ENCODE peak calls at places on chromosomes 11 and 22, in eight cellular contexts. R, O, U, Y, G, B, Z and D are unnamed samples.

GRCh38 chr11:203945-204586 is 3.1 kb downstream of the BET1L start:
- DNase-seq in G (no peak), U (no peak), B (no peak), Z (no peak), O (no peak), Y (no peak), R (peak), D (no peak)

GRCh38 chr11:12429155-12429554 is 51.8 kb downstream of the PARVA start:
- DNase-seq in O (no peak), Z (no peak), G (no peak), B (no peak), U (no peak), R (peak), Y (no peak), D (no peak)

GRCh38 chr11:22688914-22689313 is 22.5 kb downstream of the GAS2 start:
- DNase-seq in Y (no peak), Z (no peak), G (no peak), O (no peak), U (no peak), B (no peak), R (no peak), D (no peak)

GRCh38 chr11:40280161-40281054 is 1179.0 kb downstream of the LRRC4C start:
- DNase-seq in R (no peak), B (no peak), Y (no peak), Z (no peak), U (no peak), G (no peak), O (peak), D (no peak)

GRCh38 chr22:18968011-18968749 is 32.1 kb upstream of the PRODH start:
- DNase-seq in Y (peak), G (peak), Z (peak), B (peak), U (peak), O (peak), R (no peak), D (peak)

GRCh38 chr11:76135491-76135890 is 70.8 kb downstream of the WNT11 start:
- DNase-seq in G (no peak), Y (no peak), R (no peak), O (no peak), Z (no peak), B (peak), U (no peak), D (no peak)

GRCh38 chr11:20134991-20135736 is 25.1 kb downstream of the DBX1 start:
- DNase-seq in O (no peak), G (no peak), Z (no peak), R (no peak), Y (no peak), B (no peak), U (no peak), D (no peak)

GRCh38 chr11:6202036-6202435 is 3.0 kb downstream of the OR52W1 start:
- DNase-seq in Y (no peak), U (no peak), O (no peak), G (no peak), Z (no peak), R (no peak), B (no peak), D (no peak)

GRCh38 chr11:116500002-116500832 is 272.6 kb downstream of the BUD13 start:
- DNase-seq in G (no peak), O (no peak), R (no peak), Y (no peak), Z (no peak), B (no peak), U (no peak), D (peak)

GRCh38 chr11:74326665-74327064 is 15.2 kb upstream of the P4HA3 start:
- DNase-seq in U (no peak), R (no peak), G (no peak), B (no peak), Z (no peak), O (no peak), Y (no peak), D (no peak)

GRCh38 chr11:45672593-45672992 is 7.2 kb upstream of the CHST1 start:
- DNase-seq in U (no peak), G (no peak), R (no peak), O (no peak), Z (no peak), Y (no peak), B (no peak), D (no peak)

GRCh38 chr11:79616392-79616831 is 175.6 kb upstream of the TENM4 start:
- DNase-seq in G (no peak), O (no peak), R (no peak), U (no peak), Z (no peak), B (no peak), Y (no peak), D (no peak)

GRCh38 chr11:70810131-70810530 is 411.8 kb downstream of the CTTN start:
- DNase-seq in G (no peak), U (no peak), O (no peak), Y (no peak), R (no peak), Z (no peak), B (no peak), D (no peak)

GRCh38 chr22:33971561-33971961 is 51.3 kb upstream of the LARGE1 start:
- DNase-seq in O (no peak), Y (peak), R (no peak), U (no peak), G (no peak), B (no peak), Z (peak), D (no peak)

GRCh38 chr11:2778630-2779498 is 79.1 kb upstream of the KCNQ1OT1 start:
- DNase-seq in U (peak), Z (no peak), O (peak), B (peak), G (peak), R (peak), Y (peak), D (peak)
- TF ChIP-seq CTCF in U (peak), Z (no peak), O (no peak), B (no peak), G (no peak), R (peak), Y (no peak), D (no peak)

GRCh38 chr11:35163707-35164496 is 24.9 kb downstream of the CD44 start:
- DNase-seq in U (no peak), O (no peak), G (no peak), R (no peak), B (no peak), Z (no peak), Y (no peak), D (no peak)
- TF ChIP-seq CTCF in U (no peak), O (peak), G (no peak), R (no peak), B (peak), Z (no peak), Y (peak), D (no peak)

DNA sequence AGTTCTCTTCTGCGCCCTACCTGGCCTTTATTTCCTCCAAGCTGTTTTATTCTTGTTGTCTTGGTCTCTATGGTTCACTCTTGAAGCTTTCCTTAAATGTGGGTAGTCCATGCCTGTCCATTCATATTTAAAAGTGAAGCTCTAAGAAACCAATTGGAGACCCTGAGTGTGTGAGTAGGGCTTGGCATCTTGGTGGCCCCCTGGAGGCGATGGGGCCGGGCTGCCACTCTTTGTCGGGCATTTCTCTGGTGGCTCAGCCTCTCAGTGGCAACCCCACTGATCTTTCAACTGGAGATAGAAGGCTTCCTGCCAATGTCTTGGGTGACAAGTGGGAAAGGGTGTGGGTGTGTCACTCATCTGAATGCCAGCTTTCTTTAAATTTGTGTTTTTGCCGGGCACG is 9.1 kb downstream of the TRPT1 start:
- DNase-seq in U (no peak), Z (peak), R (no peak), O (no peak), Y (no peak), G (no peak), B (no peak), D (no peak)
- TF ChIP-seq CTCF in U (no peak), Z (no peak), R (no peak), O (no peak), Y (no peak), G (no peak), B (no peak), D (no peak)

DNA sequence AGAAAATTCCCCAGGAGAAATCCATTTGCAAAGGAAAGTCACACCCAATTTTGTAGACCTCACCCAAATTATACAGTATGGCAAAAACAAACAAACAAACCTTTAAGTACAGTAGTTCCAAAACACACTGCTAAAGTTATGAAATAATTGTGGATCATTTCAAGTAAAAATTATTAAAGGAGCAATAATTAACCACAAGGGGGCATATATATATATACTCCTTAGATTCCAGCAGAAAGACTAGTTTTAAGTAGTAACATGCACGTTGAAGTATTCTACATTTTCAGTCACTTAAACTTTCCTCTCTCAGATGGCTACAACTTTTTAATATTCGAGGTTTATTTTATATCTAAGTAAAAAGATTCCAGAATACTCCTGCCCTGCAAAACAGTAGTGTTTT is 26.8 kb downstream of the RNF141 start:
- DNase-seq in U (no peak), G (no peak), Z (no peak), B (peak), R (no peak), Y (peak), O (no peak), D (no peak)
- TF ChIP-seq CTCF in U (no peak), G (no peak), Z (peak), B (peak), R (peak), Y (peak), O (peak), D (peak)

GRCh38 chr22:39997421-39997820 is 2.7 kb downstream of the FAM83F start:
- DNase-seq in U (no peak), O (no peak), G (no peak), R (no peak), B (no peak), Y (no peak), Z (no peak), D (no peak)

GRCh38 chr22:39997939-39998726 is 3.4 kb downstream of the FAM83F start:
- DNase-seq in B (peak), Y (peak), R (peak), U (peak), O (no peak), Z (peak), G (peak), D (no peak)

GRCh38 chr22:40001104-40001503 is 6.3 kb downstream of the FAM83F start:
- DNase-seq in Y (no peak), B (no peak), U (peak), G (no peak), R (no peak), O (no peak), Z (no peak), D (no peak)

GRCh38 chr22:40000171-40000570 is 5.4 kb downstream of the FAM83F start:
- DNase-seq in G (no peak), U (no peak), R (no peak), B (no peak), O (no peak), Z (no peak), Y (no peak), D (no peak)

DNA sequence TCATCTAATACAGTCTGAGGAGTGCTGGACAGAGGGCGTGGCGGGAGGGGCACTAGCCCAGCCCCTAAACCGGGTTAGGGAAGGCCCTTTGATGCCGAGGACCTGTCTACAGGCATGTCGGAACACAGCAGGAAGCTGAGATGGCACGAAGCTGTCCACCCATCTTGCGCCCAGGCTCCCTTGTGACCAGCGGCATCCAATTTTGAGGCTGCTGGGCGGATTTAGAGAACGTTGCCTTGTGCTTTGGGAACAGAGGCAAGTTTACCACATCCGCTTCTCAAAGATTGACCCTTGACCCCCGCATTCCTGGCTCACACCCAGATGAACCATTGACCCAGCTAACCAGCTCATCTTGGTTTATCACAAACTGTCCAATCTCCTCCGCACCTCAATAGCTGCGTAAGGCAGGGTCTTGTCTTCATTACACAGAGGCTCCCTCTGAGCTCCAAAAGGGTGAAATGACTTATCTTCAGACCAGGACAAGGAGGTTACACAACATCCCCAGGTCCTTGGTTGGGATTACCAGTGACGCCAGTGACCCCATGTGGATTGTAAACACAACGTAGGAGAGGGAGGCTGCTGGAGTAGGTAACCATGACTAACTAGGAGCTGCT is 4.5 kb downstream of the FAM83F start:
- DNase-seq in U (peak), B (peak), R (peak), Y (peak), G (no peak), Z (peak), O (no peak), D (no peak)
- TF ChIP-seq CTCF in U (no peak), B (no peak), R (no peak), Y (peak), G (no peak), Z (no peak), O (no peak), D (no peak)

DNA sequence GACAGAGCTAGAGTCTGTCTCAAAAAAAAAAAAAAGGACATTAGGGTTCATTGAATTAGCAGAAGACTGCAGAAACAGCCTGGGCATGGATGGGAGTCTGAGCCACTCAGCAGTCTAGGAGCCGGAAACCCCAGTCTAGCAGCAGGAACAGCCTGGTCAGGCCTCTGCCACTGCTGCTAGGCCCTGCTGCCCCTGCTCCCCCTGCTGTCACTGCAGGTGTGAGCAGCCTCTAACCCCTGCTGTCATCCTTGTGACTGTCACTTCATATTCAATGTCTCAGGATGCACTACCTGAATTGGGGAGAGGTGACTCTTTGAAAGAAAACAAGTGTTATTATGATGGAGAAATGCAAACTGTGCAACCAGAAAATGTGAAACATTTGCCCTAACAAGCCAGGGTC is 7.0 kb upstream of the DDX17 start:
- DNase-seq in Z (peak), U (peak), O (no peak), B (no peak), G (no peak), Y (no peak), R (no peak), D (no peak)
- TF ChIP-seq CTCF in Z (peak), U (no peak), O (peak), B (no peak), G (no peak), Y (no peak), R (no peak), D (no peak)